ENCODE peak calls at places on chromosomes 6 and 20, in eight cellular contexts. X is A549; J is naive B cell; W is Right ventricle myocardium inferior; C is Right ventricle myocardium superior; K is effector memory CD8-positive, alpha-beta T cell; H is left lung; S is gastroesophageal sphincter. Q is an unnamed sample.

GRCh38 chr6:162625846-162626540 is 101.6 kb downstream of the PRKN start:
- ATAC-seq in X (no peak), J (no peak), W (no peak), C (no peak), K (no peak), H (no peak), S (no peak), Q (no peak)

GRCh38 chr6:57021086-57021720 is 25.3 kb upstream of the KIAA1586 start:
- ATAC-seq in X (peak; percentile 81), J (peak; percentile 41), W (no peak), C (peak; percentile 65), K (peak; percentile 56), H (peak; percentile 87), S (no peak), Q (peak; percentile 52)

GRCh38 chr6:161417712-161418457 is 144.0 kb upstream of the AGPAT4 start:
- ATAC-seq in X (peak; percentile 86), J (no peak), W (peak; percentile 83), C (peak; percentile 67), K (no peak), H (peak; percentile 80), S (peak; percentile 78), Q (no peak)

GRCh38 chr6:118772886-118773285 is 121.1 kb upstream of the ASF1A start:
- ATAC-seq in X (no peak), J (no peak), W (no peak), C (no peak), K (no peak), H (no peak), S (no peak), Q (no peak)

GRCh38 chr6:136774228-136775041 is 17.8 kb downstream of the MAP3K5 start:
- ATAC-seq in X (no peak), J (no peak), W (no peak), C (no peak), K (no peak), H (peak; percentile 40), S (peak; percentile 48), Q (peak; percentile 62)

GRCh38 chr6:134482585-134483346 is 164.9 kb upstream of the SGK1 start:
- ATAC-seq in X (no peak), J (no peak), W (peak; percentile 76), C (peak; percentile 83), K (no peak), H (peak; percentile 16), S (peak; percentile 62), Q (peak; percentile 48)

GRCh38 chr6:12990162-12990561 is 273.6 kb downstream of the PHACTR1 start:
- ATAC-seq in X (no peak), J (no peak), W (no peak), C (no peak), K (no peak), H (peak; percentile 94), S (no peak), Q (no peak)

GRCh38 chr20:46649965-46650542 is 1.2 kb downstream of the SLC13A3 start:
- ATAC-seq in X (no peak), J (no peak), W (no peak), C (no peak), K (no peak), H (no peak), S (no peak), Q (no peak)

GRCh38 chr20:53738039-53738944 is 144.7 kb upstream of the ZNF217 start:
- ATAC-seq in X (peak; percentile 91), J (no peak), W (peak; percentile 81), C (peak; percentile 84), K (no peak), H (peak; percentile 93), S (no peak), Q (peak; percentile 75)

GRCh38 chr6:140850438-140850837 is 1282.3 kb upstream of the GJE1 start:
- ATAC-seq in X (no peak), J (no peak), W (no peak), C (no peak), K (no peak), H (no peak), S (no peak), Q (no peak)

GRCh38 chr20:37179671-37180524 is 550 bp upstream of the MROH8 start:
- ATAC-seq in X (peak; percentile 10), J (no peak), W (no peak), C (no peak), K (no peak), H (no peak), S (no peak), Q (peak; percentile 1)